ENCODE peak calls at places on chromosomes 4 and X, in five cellular contexts. One of them, this sample, is unnamed. For H3K27me3 and H3K9me3, the result is how much of the 10 kb centered on the place peaks cover.

GRCh38 chr4:16752150-16752549 is 146.3 kb downstream of the LDB2 start:
- DNase-seq in endodermal cell: no peak
- DNase-seq in breast epithelium: no peak
- DNase-seq in GM12878: no peak
- DNase-seq in thoracic aorta: no peak
- DNase-seq in this sample: no peak

GRCh38 chrX:22538581-22538980 is 265.9 kb downstream of the CBLL2 start:
- DNase-seq in breast epithelium: no peak
- DNase-seq in endodermal cell: no peak
- DNase-seq in thoracic aorta: no peak
- DNase-seq in GM12878: no peak
- DNase-seq in this sample: no peak

GRCh38 chr4:55118397-55118796 is 7.0 kb downstream of the KDR start:
- DNase-seq in endodermal cell: no peak
- DNase-seq in thoracic aorta: no peak
- DNase-seq in GM12878: no peak
- DNase-seq in breast epithelium: no peak
- DNase-seq in this sample: no peak

GRCh38 chrX:70092247-70092646 is 30.0 kb downstream of the OTUD6A start:
- DNase-seq in GM12878: no peak
- DNase-seq in endodermal cell: no peak
- DNase-seq in breast epithelium: no peak
- DNase-seq in thoracic aorta: no peak
- DNase-seq in this sample: no peak

GRCh38 chr4:52641853-52642563 is 17.1 kb downstream of the USP46 start:
- DNase-seq in GM12878: peak
- DNase-seq in breast epithelium: no peak
- DNase-seq in thoracic aorta: no peak
- DNase-seq in endodermal cell: no peak
- DNase-seq in this sample: no peak

GRCh38 chrX:155048997-155049619 is 21.8 kb downstream of the CMC4 start:
- DNase-seq in thoracic aorta: no peak
- DNase-seq in GM12878: no peak
- DNase-seq in endodermal cell: peak
- DNase-seq in breast epithelium: no peak
- DNase-seq in this sample: peak

GRCh38 chr4:24489870-24490269 is 94.5 kb downstream of the DHX15 start:
- DNase-seq in breast epithelium: no peak
- DNase-seq in endodermal cell: no peak
- DNase-seq in GM12878: no peak
- DNase-seq in thoracic aorta: no peak
- DNase-seq in this sample: no peak

GRCh38 chr4:148204892-148205291 is 237.3 kb downstream of the NR3C2 start:
- DNase-seq in thoracic aorta: no peak
- DNase-seq in endodermal cell: no peak
- DNase-seq in GM12878: no peak
- DNase-seq in breast epithelium: no peak
- DNase-seq in this sample: no peak

GRCh38 chr4:31045724-31046318 is 325.7 kb downstream of the PCDH7 start:
- DNase-seq in breast epithelium: no peak
- DNase-seq in thoracic aorta: no peak
- DNase-seq in endodermal cell: peak
- DNase-seq in GM12878: no peak
- DNase-seq in this sample: no peak

GRCh38 chr4:52577285-52577968 is 81.7 kb downstream of the USP46 start:
- DNase-seq in breast epithelium: no peak
- DNase-seq in GM12878: no peak
- DNase-seq in thoracic aorta: no peak
- DNase-seq in endodermal cell: no peak
- DNase-seq in this sample: no peak

GRCh38 chr4:8612646-8613045 is 20.1 kb downstream of the CPZ start:
- DNase-seq in endodermal cell: no peak
- DNase-seq in thoracic aorta: no peak
- DNase-seq in breast epithelium: no peak
- DNase-seq in GM12878: no peak
- DNase-seq in this sample: no peak

GRCh38 chrX:154529206-154529612 is 13.2 kb upstream of the FAM3A start:
- DNase-seq in GM12878: no peak
- DNase-seq in endodermal cell: no peak
- DNase-seq in thoracic aorta: no peak
- DNase-seq in breast epithelium: no peak
- DNase-seq in this sample: no peak

GRCh38 chr4:76233967-76234678 is 17.4 kb upstream of the FAM47E start:
- DNase-seq in GM12878: no peak
- DNase-seq in thoracic aorta: no peak
- DNase-seq in breast epithelium: no peak
- DNase-seq in endodermal cell: peak
- DNase-seq in this sample: no peak

GRCh38 chrX:79413009-79413408 is 45.9 kb upstream of the ITM2A start:
- DNase-seq in thoracic aorta: no peak
- DNase-seq in GM12878: no peak
- DNase-seq in endodermal cell: no peak
- DNase-seq in breast epithelium: no peak
- DNase-seq in this sample: no peak

GRCh38 chr4:82555279-82555678 is 6.5 kb downstream of the TMEM150C start:
- DNase-seq in thoracic aorta: no peak
- DNase-seq in GM12878: no peak
- DNase-seq in endodermal cell: no peak
- DNase-seq in breast epithelium: no peak
- DNase-seq in this sample: no peak

GRCh38 chr4:72969957-72970356 is 99.6 kb downstream of the COX18 start:
- DNase-seq in endodermal cell: no peak
- DNase-seq in GM12878: no peak
- DNase-seq in breast epithelium: no peak
- DNase-seq in thoracic aorta: peak
- DNase-seq in this sample: no peak

GRCh38 chr4:140724780-140725179 is 31.4 kb downstream of the TBC1D9 start:
- DNase-seq in thoracic aorta: no peak
- DNase-seq in breast epithelium: no peak
- DNase-seq in GM12878: no peak
- DNase-seq in endodermal cell: no peak
- DNase-seq in this sample: no peak

GRCh38 chrX:40105791-40106676 is 8.3 kb upstream of the BCOR start:
- DNase-seq in GM12878: no peak
- DNase-seq in breast epithelium: no peak
- DNase-seq in thoracic aorta: no peak
- DNase-seq in endodermal cell: peak
- DNase-seq in this sample: peak

GRCh38 chrX:101925733-101926132 is 6.1 kb downstream of the ZMAT1 start:
- DNase-seq in endodermal cell: no peak
- DNase-seq in breast epithelium: no peak
- DNase-seq in GM12878: no peak
- DNase-seq in thoracic aorta: no peak
- DNase-seq in this sample: no peak

GRCh38 chrX:72131317-72132294 is at the start of gene RTL5:
- DNase-seq in endodermal cell: peak
- DNase-seq in breast epithelium: peak
- DNase-seq in GM12878: no peak
- DNase-seq in thoracic aorta: peak
- DNase-seq in this sample: peak

GRCh38 chrX:70478521-70478920 is 33.9 kb downstream of the DLG3 start:
- DNase-seq in breast epithelium: no peak
- DNase-seq in GM12878: no peak
- DNase-seq in thoracic aorta: no peak
- DNase-seq in endodermal cell: no peak
- DNase-seq in this sample: no peak

GRCh38 chr4:122045533-122045932 is 93.7 kb upstream of the TRPC3 start:
- DNase-seq in breast epithelium: no peak
- DNase-seq in thoracic aorta: no peak
- DNase-seq in GM12878: no peak
- DNase-seq in endodermal cell: no peak
- DNase-seq in this sample: no peak

GRCh38 chrX:133593531-133593930 is 178.2 kb upstream of the GPC4 start:
- DNase-seq in breast epithelium: no peak
- DNase-seq in endodermal cell: no peak
- DNase-seq in GM12878: no peak
- DNase-seq in thoracic aorta: no peak
- DNase-seq in this sample: no peak

GRCh38 chr4:174713821-174714220 is 115.2 kb downstream of the GLRA3 start:
- DNase-seq in GM12878: no peak
- DNase-seq in breast epithelium: no peak
- DNase-seq in endodermal cell: no peak
- DNase-seq in thoracic aorta: no peak
- DNase-seq in this sample: no peak

GRCh38 chr4:24638396-24638875 is 54.1 kb upstream of the DHX15 start:
- DNase-seq in breast epithelium: no peak
- DNase-seq in endodermal cell: no peak
- DNase-seq in GM12878: no peak
- DNase-seq in thoracic aorta: no peak
- DNase-seq in this sample: no peak

GRCh38 chr4:189081831-189082230 is 858.8 kb upstream of the FRG1 start:
- DNase-seq in thoracic aorta: no peak
- DNase-seq in endodermal cell: no peak
- DNase-seq in GM12878: no peak
- DNase-seq in breast epithelium: no peak
- DNase-seq in this sample: no peak

DNA sequence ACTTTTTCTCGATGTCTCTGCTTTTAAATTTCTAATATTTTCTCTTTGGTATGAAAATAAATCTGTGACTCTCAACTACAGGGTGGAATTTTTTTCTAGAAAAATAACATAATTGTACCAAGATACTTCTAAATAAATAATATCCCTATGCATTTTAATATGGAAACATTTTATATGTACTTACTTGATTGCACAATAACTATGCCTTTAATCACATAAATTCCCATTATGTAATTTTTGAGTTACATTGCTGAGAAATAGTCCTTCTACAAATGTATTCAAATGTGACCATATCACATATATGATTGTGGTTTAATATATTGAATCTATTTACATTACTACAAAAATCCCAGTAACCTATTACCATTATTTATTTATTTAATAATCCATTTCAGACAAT is 1543.3 kb upstream of the PABPC4L start:
- DNase-seq in endodermal cell: no peak
- DNase-seq in GM12878: no peak
- DNase-seq in breast epithelium: no peak
- DNase-seq in thoracic aorta: no peak
- DNase-seq in this sample: no peak
- H3K27me3 ChIP-seq in endodermal cell: under half
- H3K27me3 ChIP-seq in GM12878: under half
- H3K27me3 ChIP-seq in breast epithelium: under half
- H3K27me3 ChIP-seq in thoracic aorta: under half
- H3K27me3 ChIP-seq in this sample: under half

DNA sequence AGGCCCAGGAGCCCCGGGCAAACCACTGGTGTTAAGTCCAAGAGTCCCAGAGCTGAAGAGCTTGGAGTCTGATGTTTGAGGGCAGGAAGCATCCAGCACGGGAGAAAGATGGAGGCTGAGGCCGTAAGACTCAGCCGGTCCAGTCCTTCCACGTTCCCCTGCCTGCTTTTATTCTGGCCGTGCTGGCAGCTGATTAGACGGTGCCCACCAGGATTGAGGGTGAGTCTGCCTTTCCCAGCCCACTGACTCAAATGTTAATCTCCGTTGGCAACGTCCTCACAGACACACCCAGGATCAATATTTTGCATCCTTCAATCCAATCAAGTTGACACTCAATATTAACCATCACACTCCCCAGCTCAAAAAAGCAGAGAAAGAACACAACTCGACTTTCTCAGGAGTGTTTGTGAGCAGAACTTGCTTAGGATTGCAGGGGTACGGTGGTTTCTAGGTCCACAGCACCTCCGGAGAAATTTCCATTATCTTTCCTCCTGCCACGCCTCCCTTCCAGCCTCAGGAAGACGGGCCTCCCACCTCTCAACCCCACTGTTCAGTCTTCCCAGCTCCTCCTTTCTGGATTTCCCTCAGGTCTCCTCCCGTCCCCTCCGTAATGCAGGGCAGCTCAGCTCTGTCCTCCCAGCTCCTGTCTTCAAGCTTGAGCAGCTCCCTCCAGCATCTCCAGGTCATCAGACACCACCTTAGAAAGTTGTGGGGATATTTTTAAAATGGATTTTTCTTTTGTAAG is 13.3 kb upstream of the TMEM271 start:
- DNase-seq in GM12878: no peak
- DNase-seq in endodermal cell: no peak
- DNase-seq in thoracic aorta: no peak
- DNase-seq in breast epithelium: no peak
- DNase-seq in this sample: no peak
- H3K9me3 ChIP-seq in GM12878: under half
- H3K9me3 ChIP-seq in endodermal cell: under half
- H3K9me3 ChIP-seq in thoracic aorta: under half
- H3K9me3 ChIP-seq in breast epithelium: under half
- H3K9me3 ChIP-seq in this sample: under half

DNA sequence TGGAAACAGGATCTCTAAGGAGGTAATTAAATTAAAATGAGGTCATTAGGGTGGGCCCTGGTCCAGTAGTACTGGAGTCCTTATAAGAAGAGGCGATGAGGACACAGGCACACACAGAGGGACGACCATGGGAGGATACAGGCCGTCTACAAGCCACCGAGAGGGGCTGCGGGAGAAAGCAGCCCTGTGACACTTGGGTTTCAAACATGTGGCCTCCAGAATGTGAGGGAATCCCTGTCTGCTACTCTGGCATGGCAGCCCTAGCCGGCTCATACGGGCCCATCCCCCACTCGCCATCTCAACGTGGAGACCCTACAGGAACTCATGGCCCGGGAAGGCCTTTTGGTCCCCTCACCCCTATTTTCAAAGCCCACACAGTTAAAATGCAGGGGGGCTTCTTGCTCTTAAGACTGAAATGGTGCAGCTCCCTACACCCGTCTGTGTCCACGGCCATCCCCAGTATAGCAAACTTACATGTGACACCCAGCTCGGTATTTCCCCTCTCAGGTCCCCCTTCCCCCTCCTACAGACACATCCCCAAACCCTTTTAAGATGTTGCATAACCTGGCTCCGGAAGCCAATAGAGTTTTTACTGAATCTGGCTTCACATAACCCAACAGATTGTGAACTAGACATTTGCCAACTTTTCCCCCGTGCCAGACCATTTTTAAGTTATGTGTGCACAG is 124.1 kb upstream of the TBL1X start:
- DNase-seq in endodermal cell: peak
- DNase-seq in thoracic aorta: no peak
- DNase-seq in GM12878: peak
- DNase-seq in breast epithelium: peak
- DNase-seq in this sample: peak
- H3K27ac ChIP-seq in endodermal cell: no peak
- H3K27ac ChIP-seq in thoracic aorta: peak
- H3K27ac ChIP-seq in GM12878: peak
- H3K27ac ChIP-seq in breast epithelium: peak
- H3K27ac ChIP-seq in this sample: peak

DNA sequence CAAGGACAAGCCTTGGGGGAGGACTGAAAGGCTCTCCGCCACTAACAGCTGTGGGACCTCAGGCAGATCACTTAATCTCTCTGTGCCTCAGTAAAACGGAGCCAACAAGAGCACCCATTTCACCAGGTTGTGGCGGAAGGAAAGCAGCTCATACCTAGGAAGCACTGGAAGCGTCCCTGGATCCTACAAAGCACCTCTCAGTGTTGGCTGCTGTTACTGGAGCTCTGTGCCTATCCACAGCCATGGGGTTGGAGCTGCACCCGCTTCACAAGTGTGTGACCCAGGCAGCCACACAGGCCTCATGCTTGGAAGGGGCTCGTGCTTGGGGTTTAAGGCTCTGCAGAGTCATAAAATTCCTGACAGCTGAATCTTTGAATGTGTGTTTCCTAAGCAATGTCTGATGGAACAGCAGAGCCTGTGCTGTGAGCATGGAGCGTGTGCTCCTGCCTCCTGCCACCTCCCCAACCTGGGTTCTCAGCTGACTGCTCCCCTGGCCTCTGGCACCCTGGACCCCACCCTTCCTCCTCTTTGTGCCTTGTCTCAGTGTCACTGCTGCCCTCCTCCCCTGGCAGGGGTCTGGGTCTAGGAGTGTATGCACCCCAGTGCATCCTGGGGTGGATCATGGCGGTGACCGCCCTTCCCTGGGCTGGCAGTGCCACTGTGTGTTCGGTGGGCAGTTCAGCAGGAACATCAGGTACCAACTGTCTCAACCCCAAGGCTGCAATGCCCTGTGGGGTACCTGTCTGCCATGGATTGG is 14.4 kb upstream of the MAN2B2 start:
- DNase-seq in endodermal cell: no peak
- DNase-seq in breast epithelium: no peak
- DNase-seq in thoracic aorta: no peak
- DNase-seq in GM12878: no peak
- DNase-seq in this sample: no peak
- H3K27me3 ChIP-seq in endodermal cell: half or more
- H3K27me3 ChIP-seq in breast epithelium: half or more
- H3K27me3 ChIP-seq in thoracic aorta: under half
- H3K27me3 ChIP-seq in GM12878: under half
- H3K27me3 ChIP-seq in this sample: half or more

This sample was measured in CD4-positive, alpha-beta T cell.